ENCODE peak calls at places on chromosomes 5 and 9, in five cellular contexts. One of them, this sample, is unnamed.

GRCh38 chr9:37511715-37512010 is 25.9 kb downstream of the POLR1E start:
- DNase-seq in left ventricle myocardium inferior: no peak
- DNase-seq in cardiac fibroblast: no peak
- DNase-seq in IMR-90: no peak
- DNase-seq in retinal pigment epithelial cell: no peak
- DNase-seq in this sample: no peak

GRCh38 chr5:135541969-135542502 is 6.3 kb upstream of the NEUROG1 start:
- DNase-seq in cardiac fibroblast: no peak
- DNase-seq in retinal pigment epithelial cell: no peak
- DNase-seq in left ventricle myocardium inferior: no peak
- DNase-seq in IMR-90: no peak
- DNase-seq in this sample: no peak

GRCh38 chr5:102731704-102732103 is 23.4 kb upstream of the PAM start:
- DNase-seq in cardiac fibroblast: no peak
- DNase-seq in retinal pigment epithelial cell: no peak
- DNase-seq in left ventricle myocardium inferior: no peak
- DNase-seq in IMR-90: no peak
- DNase-seq in this sample: no peak

GRCh38 chr9:95770653-95771131 is 104.8 kb upstream of the ERCC6L2 start:
- DNase-seq in cardiac fibroblast: peak
- DNase-seq in left ventricle myocardium inferior: no peak
- DNase-seq in retinal pigment epithelial cell: no peak
- DNase-seq in IMR-90: no peak
- DNase-seq in this sample: no peak

GRCh38 chr5:53397141-53397794 is 83.2 kb upstream of the FST start:
- DNase-seq in cardiac fibroblast: no peak
- DNase-seq in IMR-90: no peak
- DNase-seq in retinal pigment epithelial cell: no peak
- DNase-seq in left ventricle myocardium inferior: no peak
- DNase-seq in this sample: no peak

GRCh38 chr9:16825364-16825763 is 45.1 kb downstream of the BNC2 start:
- DNase-seq in cardiac fibroblast: peak
- DNase-seq in left ventricle myocardium inferior: no peak
- DNase-seq in retinal pigment epithelial cell: no peak
- DNase-seq in IMR-90: peak
- DNase-seq in this sample: peak

GRCh38 chr9:27471789-27472585 is 52.1 kb upstream of the IFNK start:
- DNase-seq in left ventricle myocardium inferior: peak
- DNase-seq in IMR-90: no peak
- DNase-seq in cardiac fibroblast: no peak
- DNase-seq in retinal pigment epithelial cell: no peak
- DNase-seq in this sample: no peak

GRCh38 chr9:7103382-7104170 is 345.8 kb downstream of the KDM4C start:
- DNase-seq in retinal pigment epithelial cell: no peak
- DNase-seq in left ventricle myocardium inferior: no peak
- DNase-seq in IMR-90: peak
- DNase-seq in cardiac fibroblast: peak
- DNase-seq in this sample: peak

GRCh38 chr5:9337908-9338307 is 208.0 kb downstream of the SEMA5A start:
- DNase-seq in retinal pigment epithelial cell: no peak
- DNase-seq in cardiac fibroblast: peak
- DNase-seq in IMR-90: peak
- DNase-seq in left ventricle myocardium inferior: no peak
- DNase-seq in this sample: peak

GRCh38 chr5:74130141-74130897 is 504.3 kb downstream of the ARHGEF28 start:
- DNase-seq in left ventricle myocardium inferior: no peak
- DNase-seq in IMR-90: no peak
- DNase-seq in retinal pigment epithelial cell: no peak
- DNase-seq in cardiac fibroblast: no peak
- DNase-seq in this sample: no peak

GRCh38 chr9:20292002-20292401 is 330.3 kb downstream of the MLLT3 start:
- DNase-seq in IMR-90: peak
- DNase-seq in left ventricle myocardium inferior: no peak
- DNase-seq in retinal pigment epithelial cell: no peak
- DNase-seq in cardiac fibroblast: peak
- DNase-seq in this sample: peak

GRCh38 chr5:114790403-114790792 is 379.3 kb downstream of the TRIM36 start:
- DNase-seq in retinal pigment epithelial cell: no peak
- DNase-seq in IMR-90: no peak
- DNase-seq in cardiac fibroblast: no peak
- DNase-seq in left ventricle myocardium inferior: no peak
- DNase-seq in this sample: no peak

DNA sequence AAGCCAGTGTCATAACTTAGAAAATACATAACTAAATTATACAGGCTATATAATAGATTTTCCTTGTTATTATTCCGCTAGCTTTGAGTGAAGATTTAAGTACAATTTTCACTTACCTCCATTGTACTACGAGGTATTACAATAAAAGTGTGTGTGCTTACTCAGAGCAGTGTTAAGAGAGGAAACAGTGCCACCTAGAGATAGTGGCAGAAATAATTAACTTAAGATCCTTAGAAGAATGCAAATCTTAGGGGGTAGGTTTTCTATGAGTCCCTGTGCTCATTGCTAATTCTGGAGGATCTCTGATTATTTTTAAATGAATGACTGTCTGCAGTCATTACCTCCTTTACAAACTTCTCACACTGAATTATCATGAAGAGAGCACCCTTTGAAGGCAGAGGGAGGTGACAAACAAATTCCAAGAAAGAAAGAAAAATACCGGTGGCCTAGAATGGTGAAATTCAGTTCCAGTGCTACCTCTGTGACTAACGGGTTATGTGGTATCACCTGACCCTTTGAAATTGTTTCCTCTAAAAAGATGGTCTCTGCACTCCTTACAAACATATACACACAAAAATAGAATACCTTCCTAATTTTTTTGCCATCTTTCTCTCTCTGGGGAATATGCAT is 379.8 kb downstream of the TRIM36 start:
- DNase-seq in retinal pigment epithelial cell: no peak
- DNase-seq in left ventricle myocardium inferior: no peak
- DNase-seq in IMR-90: no peak
- DNase-seq in cardiac fibroblast: peak
- DNase-seq in this sample: peak
- TF ChIP-seq CTCF in retinal pigment epithelial cell: no peak
- TF ChIP-seq CTCF in left ventricle myocardium inferior: peak
- TF ChIP-seq CTCF in IMR-90: peak
- TF ChIP-seq CTCF in cardiac fibroblast: no peak
- TF ChIP-seq CTCF in this sample: no peak

DNA sequence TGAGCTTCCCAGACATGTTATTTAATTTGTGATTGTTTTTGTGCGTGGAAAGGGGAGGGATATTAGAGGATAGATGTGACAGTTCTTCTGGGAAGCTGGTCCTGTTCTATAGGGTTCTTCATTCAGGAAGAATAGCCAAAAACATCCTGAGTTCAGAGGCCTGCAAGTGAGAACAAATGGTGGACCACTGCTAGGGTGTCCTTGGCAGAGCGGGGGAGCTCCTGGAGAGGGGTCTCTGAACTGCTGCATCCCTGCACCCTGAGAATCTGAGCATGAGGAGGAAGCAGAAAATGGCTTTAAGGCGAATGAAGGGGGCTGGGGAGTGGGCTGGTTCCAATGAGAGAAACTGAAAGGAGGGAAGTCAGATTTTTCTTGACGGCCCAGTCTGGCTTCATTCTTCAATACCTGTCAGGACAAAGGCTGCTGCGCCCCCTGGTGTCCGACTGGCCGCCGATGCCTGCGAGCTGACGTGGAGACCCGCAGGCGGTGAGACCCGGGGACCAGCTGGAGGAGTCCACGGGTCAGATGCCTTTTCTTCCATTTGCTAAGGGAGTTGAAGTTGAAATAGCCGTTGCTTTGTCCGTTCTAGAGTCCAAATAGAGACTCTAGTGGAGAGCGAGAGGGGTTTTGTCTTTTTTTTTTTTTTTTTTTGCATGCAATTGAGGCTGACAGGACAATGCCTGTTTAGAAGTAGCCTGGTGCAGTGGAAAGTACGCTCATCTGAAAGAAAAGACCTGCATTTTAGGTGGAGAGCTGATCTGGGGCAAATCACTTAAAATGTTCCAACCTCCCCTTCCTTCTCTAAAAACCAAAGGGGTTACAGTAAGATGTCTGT is 39.5 kb upstream of the NFIB start:
- DNase-seq in IMR-90: peak
- DNase-seq in retinal pigment epithelial cell: no peak
- DNase-seq in cardiac fibroblast: peak
- DNase-seq in left ventricle myocardium inferior: peak
- DNase-seq in this sample: peak
- H3K4me3 ChIP-seq in IMR-90: no peak
- H3K4me3 ChIP-seq in retinal pigment epithelial cell: peak
- H3K4me3 ChIP-seq in cardiac fibroblast: no peak
- H3K4me3 ChIP-seq in left ventricle myocardium inferior: peak
- H3K4me3 ChIP-seq in this sample: no peak

DNA sequence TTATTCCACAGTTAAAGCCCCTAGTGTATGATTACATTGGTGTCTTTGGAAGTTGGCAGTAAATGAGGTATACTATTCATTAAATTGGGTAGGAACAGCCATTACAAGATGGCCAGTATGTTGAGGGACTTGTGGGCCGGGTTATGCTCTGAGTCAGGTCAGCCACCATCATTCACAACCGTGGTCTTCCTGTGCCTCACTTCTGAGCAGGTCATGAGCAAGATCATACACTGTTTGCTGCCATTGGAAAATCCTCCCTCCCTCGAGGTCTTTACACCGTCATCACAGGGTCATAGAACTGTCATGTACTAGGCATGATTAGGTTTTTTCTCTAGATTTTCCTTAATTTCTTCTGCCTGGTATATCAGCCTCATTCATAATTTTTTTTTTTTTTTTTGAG is 59.6 kb downstream of the CYSTM1 start:
- DNase-seq in retinal pigment epithelial cell: no peak
- DNase-seq in cardiac fibroblast: no peak
- DNase-seq in IMR-90: no peak
- DNase-seq in left ventricle myocardium inferior: no peak
- DNase-seq in this sample: no peak
- TF ChIP-seq CTCF in retinal pigment epithelial cell: no peak
- TF ChIP-seq CTCF in cardiac fibroblast: no peak
- TF ChIP-seq CTCF in IMR-90: no peak
- TF ChIP-seq CTCF in left ventricle myocardium inferior: no peak
- TF ChIP-seq CTCF in this sample: no peak

DNA sequence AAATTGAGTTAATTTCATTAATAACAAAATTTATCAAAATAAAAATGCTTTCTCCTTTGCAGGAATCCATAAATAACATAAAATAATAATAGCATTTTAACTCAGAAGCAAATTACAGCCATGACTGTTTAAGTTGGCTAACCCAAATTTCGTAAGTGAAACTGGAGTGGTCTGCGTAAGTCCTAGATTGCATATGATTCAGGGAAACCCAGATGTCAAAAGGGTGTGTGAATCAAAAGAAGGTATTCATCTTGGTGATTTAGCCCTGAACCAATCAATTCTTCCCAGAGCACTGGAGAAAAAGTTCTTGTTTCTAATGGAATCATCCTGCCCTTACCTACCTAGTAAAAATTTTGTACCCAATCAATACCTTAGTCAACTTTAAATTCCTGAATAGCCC is 547.6 kb downstream of the RAB3C start:
- DNase-seq in cardiac fibroblast: peak
- DNase-seq in retinal pigment epithelial cell: no peak
- DNase-seq in IMR-90: peak
- DNase-seq in left ventricle myocardium inferior: no peak
- DNase-seq in this sample: peak
- H3K4me3 ChIP-seq in cardiac fibroblast: no peak
- H3K4me3 ChIP-seq in retinal pigment epithelial cell: no peak
- H3K4me3 ChIP-seq in IMR-90: no peak
- H3K4me3 ChIP-seq in left ventricle myocardium inferior: no peak
- H3K4me3 ChIP-seq in this sample: no peak

DNA sequence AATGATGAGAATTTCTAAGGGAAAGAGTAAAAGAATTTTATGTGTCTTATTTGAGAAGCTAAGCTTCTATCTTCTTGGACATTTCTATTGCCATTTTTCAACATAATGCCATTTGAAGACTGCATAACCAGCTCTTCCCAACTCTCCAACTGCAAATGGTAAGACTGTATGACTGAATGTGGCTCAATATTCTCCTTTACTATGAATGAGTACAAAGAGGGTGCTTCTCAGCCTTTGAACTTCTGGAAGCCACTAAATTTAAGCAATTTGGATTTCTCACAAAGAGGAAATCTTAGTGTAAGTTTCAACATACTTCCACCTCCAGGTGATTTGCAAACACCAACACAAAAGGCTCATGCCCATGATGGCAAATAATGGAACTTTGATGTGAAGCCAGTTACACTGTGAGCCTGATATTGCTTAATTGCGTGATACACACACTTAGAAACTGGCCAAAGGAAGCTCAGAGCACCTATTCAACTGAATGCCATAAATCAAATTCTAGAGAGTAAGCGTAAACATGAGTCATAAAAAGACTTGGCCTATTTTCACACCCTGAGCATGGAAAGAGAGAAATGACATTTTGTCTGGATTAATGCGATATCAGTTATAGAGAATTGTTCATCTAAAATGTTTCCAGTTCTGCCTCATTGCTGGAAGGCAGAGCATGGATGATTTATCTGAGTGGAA is 145.4 kb downstream of the PLK2 start:
- DNase-seq in IMR-90: no peak
- DNase-seq in retinal pigment epithelial cell: no peak
- DNase-seq in cardiac fibroblast: no peak
- DNase-seq in left ventricle myocardium inferior: no peak
- DNase-seq in this sample: no peak
- TF ChIP-seq CTCF in IMR-90: no peak
- TF ChIP-seq CTCF in retinal pigment epithelial cell: no peak
- TF ChIP-seq CTCF in cardiac fibroblast: no peak
- TF ChIP-seq CTCF in left ventricle myocardium inferior: no peak
- TF ChIP-seq CTCF in this sample: no peak

GRCh38 chr9:113463418-113464285 is at the start of gene RGS3:
- DNase-seq in IMR-90: no peak
- DNase-seq in cardiac fibroblast: no peak
- DNase-seq in left ventricle myocardium inferior: peak
- DNase-seq in retinal pigment epithelial cell: no peak
- DNase-seq in this sample: no peak
- H3K4me3 ChIP-seq in IMR-90: peak
- H3K4me3 ChIP-seq in cardiac fibroblast: no peak
- H3K4me3 ChIP-seq in left ventricle myocardium inferior: peak
- H3K4me3 ChIP-seq in retinal pigment epithelial cell: peak
- H3K4me3 ChIP-seq in this sample: no peak

DNA sequence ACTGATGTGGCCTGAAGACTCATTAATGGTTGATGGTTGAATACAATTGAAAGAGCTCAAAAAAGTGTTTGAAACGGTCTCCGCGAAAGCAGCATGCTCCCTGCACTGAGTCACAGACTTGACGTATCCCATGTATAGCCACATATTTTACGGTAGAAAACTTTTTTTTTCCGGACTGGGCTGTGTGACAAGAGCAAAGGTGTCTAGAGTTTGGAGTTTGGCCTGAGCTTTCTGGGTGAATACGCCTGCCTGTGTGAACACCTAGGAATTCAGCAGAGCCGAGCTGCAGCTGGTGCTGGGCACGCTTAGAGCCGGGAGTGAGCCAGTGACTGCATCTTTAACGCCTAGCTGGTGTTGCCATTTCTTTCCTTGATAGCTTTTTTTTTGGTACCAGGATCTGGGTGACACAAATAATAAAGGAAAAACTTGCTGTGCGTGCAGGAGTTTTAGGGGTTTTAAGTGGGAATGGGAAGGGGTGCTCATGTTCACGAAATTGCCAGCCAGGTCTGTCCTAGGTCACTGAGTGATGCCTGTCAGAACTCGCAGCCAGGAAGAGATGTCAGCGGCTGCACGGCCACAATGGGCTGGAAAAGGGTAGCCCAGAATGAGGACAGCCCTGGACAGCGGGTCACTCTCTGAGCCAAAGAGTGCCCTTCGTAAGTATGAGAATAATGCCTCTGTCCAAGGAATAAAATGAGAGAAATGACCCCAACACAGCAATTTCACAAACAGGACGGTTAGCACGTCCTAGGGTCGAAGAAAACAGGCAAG is 51.7 kb downstream of the PSMB7 start:
- DNase-seq in retinal pigment epithelial cell: no peak
- DNase-seq in left ventricle myocardium inferior: no peak
- DNase-seq in cardiac fibroblast: no peak
- DNase-seq in IMR-90: no peak
- DNase-seq in this sample: no peak
- TF ChIP-seq CTCF in retinal pigment epithelial cell: no peak
- TF ChIP-seq CTCF in left ventricle myocardium inferior: no peak
- TF ChIP-seq CTCF in cardiac fibroblast: no peak
- TF ChIP-seq CTCF in IMR-90: no peak
- TF ChIP-seq CTCF in this sample: no peak

GRCh38 chr5:177361418-177362101 is 3.8 kb downstream of the RGS14 start:
- DNase-seq in IMR-90: no peak
- DNase-seq in retinal pigment epithelial cell: no peak
- DNase-seq in cardiac fibroblast: no peak
- DNase-seq in left ventricle myocardium inferior: no peak
- DNase-seq in this sample: no peak
- H3K4me3 ChIP-seq in IMR-90: no peak
- H3K4me3 ChIP-seq in retinal pigment epithelial cell: no peak
- H3K4me3 ChIP-seq in cardiac fibroblast: no peak
- H3K4me3 ChIP-seq in left ventricle myocardium inferior: no peak
- H3K4me3 ChIP-seq in this sample: no peak

This sample was measured in fibroblast of pulmonary artery.